ENCODE peak calls at places on chromosome 1, in seven cellular contexts. Z is stimulated activated CD8-positive, alpha-beta memory T cell treated with anti-CD3 and anti-CD28 coated beads, Interleukin-2, amount 100 ng/mL, for 1 hour; M is adrenal gland; C is putamen; Y is mucosa of gallbladder; X is mesendoderm; I is neural crest cell. E is an unnamed sample.

GRCh38 chr1:15180189-15180588 is 26.6 kb downstream of the TMEM51 start:
- DNase-seq in Z (no peak), M (no peak), C (peak), Y (peak), X (no peak), I (no peak), E (no peak)

GRCh38 chr1:199161766-199162303 is 523.0 kb downstream of the PTPRC start:
- DNase-seq in Z (no peak), M (no peak), C (no peak), Y (no peak), X (no peak), I (no peak), E (no peak)

GRCh38 chr1:215833936-215834729 is 267.0 kb downstream of the KCTD3 start:
- DNase-seq in Z (no peak), M (no peak), C (no peak), Y (no peak), X (no peak), I (no peak), E (no peak)

GRCh38 chr1:55185832-55186231 is 29.3 kb downstream of the USP24 start:
- DNase-seq in Z (no peak), M (no peak), C (no peak), Y (no peak), X (no peak), I (no peak), E (no peak)

GRCh38 chr1:77465139-77465538 is 183.3 kb downstream of the AK5 start:
- DNase-seq in Z (no peak), M (no peak), C (no peak), Y (no peak), X (no peak), I (no peak), E (no peak)

GRCh38 chr1:29243863-29244185 is 7.5 kb downstream of the PTPRU start:
- DNase-seq in Z (no peak), M (no peak), C (no peak), Y (no peak), X (no peak), I (no peak), E (no peak)

GRCh38 chr1:91007827-91008226 is 14.0 kb downstream of the ZNF644 start:
- DNase-seq in Z (no peak), M (no peak), C (no peak), Y (no peak), X (peak), I (no peak), E (no peak)

GRCh38 chr1:30879126-30879786 is 29.3 kb downstream of the SDC3 start:
- DNase-seq in Z (no peak), M (no peak), C (no peak), Y (no peak), X (no peak), I (no peak), E (no peak)

GRCh38 chr1:107254306-107254705 is 113.5 kb downstream of the NTNG1 start:
- DNase-seq in Z (no peak), M (no peak), C (no peak), Y (no peak), X (peak), I (no peak), E (no peak)

GRCh38 chr1:168100315-168101002 is 36.3 kb downstream of the GPR161 start:
- DNase-seq in Z (no peak), M (no peak), C (no peak), Y (no peak), X (no peak), I (no peak), E (no peak)

GRCh38 chr1:67766117-67766978 is 66.9 kb downstream of the GNG12 start:
- DNase-seq in Z (no peak), M (peak), C (peak), Y (peak), X (peak), I (peak), E (no peak)

GRCh38 chr1:227767401-227768396 is 32.5 kb downstream of the SNAP47 start:
- DNase-seq in Z (no peak), M (no peak), C (no peak), Y (no peak), X (no peak), I (no peak), E (no peak)

GRCh38 chr1:77394166-77394565 is 112.3 kb downstream of the AK5 start:
- DNase-seq in Z (no peak), M (no peak), C (no peak), Y (no peak), X (no peak), I (no peak), E (no peak)

GRCh38 chr1:38009088-38009840 is 3.3 kb upstream of the UTP11 start:
- DNase-seq in Z (no peak), M (no peak), C (no peak), Y (no peak), X (peak), I (no peak), E (no peak)

GRCh38 chr1:183764981-183765380 is 39.9 kb upstream of the RGL1 start:
- DNase-seq in Z (no peak), M (no peak), C (no peak), Y (no peak), X (no peak), I (no peak), E (no peak)

GRCh38 chr1:172658871-172659453 is at the start of gene FASLG:
- DNase-seq in Z (peak), M (no peak), C (peak), Y (no peak), X (no peak), I (no peak), E (no peak)

GRCh38 chr1:225450491-225451191 is 22.8 kb upstream of the LBR start:
- DNase-seq in Z (no peak), M (peak), C (no peak), Y (no peak), X (no peak), I (no peak), E (peak)

GRCh38 chr1:157115429-157115838 is 15.8 kb upstream of the ETV3L start:
- DNase-seq in Z (no peak), M (no peak), C (no peak), Y (no peak), X (peak), I (no peak), E (no peak)

GRCh38 chr1:238954865-238955264 is 431.5 kb upstream of the CHRM3 start:
- DNase-seq in Z (no peak), M (no peak), C (no peak), Y (no peak), X (peak), I (no peak), E (no peak)

GRCh38 chr1:208455821-208456220 is 211.6 kb upstream of the PLXNA2 start:
- DNase-seq in Z (no peak), M (no peak), C (no peak), Y (no peak), X (no peak), I (no peak), E (no peak)

GRCh38 chr1:53541761-53542550 is 82.8 kb downstream of the DMRTB1 start:
- DNase-seq in Z (no peak), M (peak), C (no peak), Y (no peak), X (peak), I (no peak), E (peak)

E was measured in transverse colon.